ENCODE peak calls at places on chromosomes 12 and 14, in five cellular contexts. G is lower lobe of right lung, K is esophagus squamous epithelium, Q is uterus, Y is HCT116. B is an unnamed sample. For H3K9me3, the result is how much of the 10 kb centered on the place peaks cover.

GRCh38 chr12:38736821-38737220 is 168.6 kb downstream of the CPNE8 start:
- DNase-seq in G (no peak), K (no peak), Q (no peak), Y (no peak), B (no peak)

GRCh38 chr12:31585271-31585670 is 5.7 kb downstream of the DENND5B start:
- DNase-seq in Y (no peak), K (no peak), Q (no peak), G (no peak), B (no peak)

GRCh38 chr14:52067873-52068740 is 752 bp downstream of the NID2 start:
- DNase-seq in Y (no peak), Q (peak), K (no peak), G (no peak), B (peak)

GRCh38 chr14:99899578-99900178 is 106.5 kb downstream of the EML1 start:
- DNase-seq in Q (no peak), Y (peak), K (no peak), G (no peak), B (no peak)

GRCh38 chr12:7645395-7646177 is 20.1 kb downstream of the APOBEC1 start:
- DNase-seq in K (no peak), Q (no peak), Y (peak), G (no peak), B (no peak)

GRCh38 chr12:124680863-124681778 is 113.7 kb upstream of the NCOR2 start:
- DNase-seq in G (peak), Y (peak), K (no peak), Q (peak), B (peak)

GRCh38 chr12:117792471-117792870 is 176.3 kb downstream of the KSR2 start:
- DNase-seq in Y (no peak), G (no peak), K (no peak), Q (no peak), B (no peak)

GRCh38 chr12:48758186-48758585 is 30.7 kb downstream of the ADCY6 start:
- DNase-seq in G (no peak), Y (no peak), K (no peak), Q (no peak), B (no peak)

GRCh38 chr14:71358209-71358931 is 451.1 kb downstream of the PCNX1 start:
- DNase-seq in Y (no peak), Q (no peak), G (no peak), K (no peak), B (no peak)

GRCh38 chr14:52902971-52903385 is 47.9 kb downstream of the FERMT2 start:
- DNase-seq in K (no peak), G (no peak), Y (no peak), Q (no peak), B (no peak)

GRCh38 chr14:64337901-64338615 is 43.9 kb upstream of the ESR2 start:
- DNase-seq in K (no peak), Y (no peak), G (peak), Q (peak), B (no peak)

GRCh38 chr12:49346659-49347306 is at the start of gene DNAJC22:
- DNase-seq in K (no peak), Y (no peak), G (no peak), Q (no peak), B (no peak)

GRCh38 chr12:116760621-116761020 is 22.5 kb downstream of the RNFT2 start:
- DNase-seq in K (no peak), G (no peak), Q (no peak), Y (no peak), B (no peak)

GRCh38 chr12:8692573-8692972 is 5.2 kb upstream of the RIMKLB start:
- DNase-seq in K (no peak), G (no peak), Q (peak), Y (no peak), B (no peak)

GRCh38 chr14:59630281-59630963 is 53.8 kb upstream of the CCDC175 start:
- DNase-seq in Y (no peak), K (no peak), Q (no peak), G (peak), B (no peak)

GRCh38 chr12:104974626-104975290 is 11.4 kb upstream of the NOPCHAP1 start:
- DNase-seq in Q (no peak), G (no peak), K (peak), Y (no peak), B (no peak)

GRCh38 chr12:5428332-5429221 is 3.3 kb upstream of the NTF3 start:
- DNase-seq in G (no peak), Y (no peak), K (no peak), Q (no peak), B (no peak)

GRCh38 chr14:77868552-77869300 is 68.8 kb downstream of the ADCK1 start:
- DNase-seq in G (no peak), K (no peak), Q (no peak), Y (no peak), B (no peak)

GRCh38 chr12:57152408-57153038 is 5.1 kb upstream of the LRP1-AS start:
- DNase-seq in K (no peak), Q (peak), Y (no peak), G (no peak), B (peak)

GRCh38 chr14:61409782-61410181 is 88.4 kb downstream of the PRKCH start:
- DNase-seq in K (no peak), Y (no peak), Q (no peak), G (no peak), B (no peak)

GRCh38 chr14:62289471-62289870 is 527.3 kb downstream of the SNAPC1 start:
- DNase-seq in Y (no peak), G (no peak), Q (no peak), K (no peak), B (no peak)

GRCh38 chr12:95760371-95760770 is 30.2 kb downstream of the NTN4 start:
- DNase-seq in Y (no peak), G (no peak), K (no peak), Q (no peak), B (no peak)

GRCh38 chr14:22563987-22564386 is 25.0 kb downstream of the DAD1 start:
- DNase-seq in G (no peak), Y (no peak), Q (no peak), K (no peak), B (no peak)

GRCh38 chr12:64178122-64178521 is 44.0 kb downstream of the KICS2 start:
- DNase-seq in K (no peak), Y (no peak), G (no peak), Q (no peak), B (no peak)

GRCh38 chr12:128266086-128266485 is 884 bp upstream of the TMEM132C start:
- DNase-seq in Q (no peak), G (no peak), K (no peak), Y (no peak), B (no peak)

GRCh38 chr12:85948340-85948739 is 74.2 kb downstream of the NTS start:
- DNase-seq in Q (no peak), Y (no peak), G (no peak), K (no peak), B (no peak)

GRCh38 chr12:17151917-17152316 is 546.0 kb upstream of the LMO3 start:
- DNase-seq in Y (no peak), Q (no peak), K (no peak), G (no peak), B (no peak)

GRCh38 chr12:110371408-110372055 is 32.0 kb downstream of the ANAPC7 start:
- DNase-seq in K (no peak), G (peak), Y (no peak), Q (no peak), B (no peak)

GRCh38 chr12:12461923-12462315 is 100.7 kb downstream of the DUSP16 start:
- DNase-seq in G (no peak), K (no peak), Q (no peak), Y (no peak), B (no peak)

GRCh38 chr12:5388581-5389535 is 43.0 kb upstream of the NTF3 start:
- DNase-seq in G (no peak), Y (peak), Q (no peak), K (no peak), B (no peak)

GRCh38 chr12:54372113-54372806 is 8.0 kb upstream of the GPR84 start:
- DNase-seq in G (no peak), Q (peak), Y (no peak), K (no peak), B (peak)

GRCh38 chr12:30003321-30003720 is 219.6 kb upstream of the TMTC1 start:
- DNase-seq in G (no peak), Q (no peak), K (no peak), Y (no peak), B (no peak)

GRCh38 chr12:76559277-76560082 is at the start of gene OSBPL8:
- DNase-seq in G (peak), Y (peak), Q (peak), K (peak), B (peak)

GRCh38 chr14:94775875-94776217 is 5.9 kb upstream of the GSC start:
- DNase-seq in Y (no peak), Q (no peak), K (no peak), G (no peak), B (no peak)
- H3K9me3 ChIP-seq in Y (under half), Q (under half), K (under half), G (under half), B (under half)

GRCh38 chr12:642633-643477 is 20.4 kb downstream of the NINJ2 start:
- DNase-seq in Y (no peak), Q (peak), G (peak), K (no peak), B (peak)
- H3K4me3 ChIP-seq in Y (peak), Q (peak), G (peak), K (peak), B (peak)

DNA sequence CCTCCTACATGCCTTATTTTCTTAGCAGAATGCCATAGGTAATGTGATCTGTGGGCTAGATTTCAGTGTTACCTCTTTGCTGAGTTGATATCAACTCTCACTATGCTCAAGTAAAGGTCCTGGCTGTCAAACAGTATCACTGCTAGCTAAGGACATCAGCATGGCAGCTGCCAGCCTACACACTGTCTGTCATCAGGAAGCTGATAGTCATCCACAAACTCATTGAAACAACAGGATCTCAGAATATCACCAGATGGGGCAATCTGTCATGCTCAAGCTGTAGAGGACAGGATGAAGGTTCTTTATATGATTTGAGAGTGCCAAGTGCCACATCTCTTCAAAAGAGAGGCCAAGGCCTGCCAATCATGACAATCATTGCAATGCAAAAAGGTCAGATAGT is 811.5 kb upstream of the SEL1L start:
- DNase-seq in K (no peak), Q (no peak), G (no peak), Y (no peak), B (no peak)
- H3K9me3 ChIP-seq in K (under half), Q (under half), G (under half), Y (under half), B (under half)

DNA sequence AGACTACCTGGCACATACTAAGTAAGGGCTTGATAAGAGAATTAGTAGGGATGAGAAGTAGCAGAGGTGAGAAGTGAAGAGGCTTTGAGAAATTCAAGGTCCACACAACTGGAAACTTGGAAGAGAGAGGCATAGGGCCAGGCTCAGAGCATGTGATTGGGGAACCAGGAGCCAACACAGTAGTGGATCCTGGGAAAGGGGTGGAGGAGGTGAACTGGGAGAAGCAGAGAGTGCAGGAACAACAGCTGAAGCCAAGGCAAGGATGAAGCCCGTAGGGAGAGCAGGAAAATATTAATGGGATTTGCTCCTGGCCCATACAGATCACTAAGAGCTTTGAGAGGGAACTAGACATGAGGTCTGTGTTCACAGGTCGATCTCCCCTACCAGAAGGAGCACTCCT is 1.4 kb upstream of the ITGB7 start:
- DNase-seq in Y (no peak), Q (no peak), G (no peak), K (no peak), B (no peak)
- H3K4me3 ChIP-seq in Y (no peak), Q (no peak), G (no peak), K (no peak), B (no peak)

DNA sequence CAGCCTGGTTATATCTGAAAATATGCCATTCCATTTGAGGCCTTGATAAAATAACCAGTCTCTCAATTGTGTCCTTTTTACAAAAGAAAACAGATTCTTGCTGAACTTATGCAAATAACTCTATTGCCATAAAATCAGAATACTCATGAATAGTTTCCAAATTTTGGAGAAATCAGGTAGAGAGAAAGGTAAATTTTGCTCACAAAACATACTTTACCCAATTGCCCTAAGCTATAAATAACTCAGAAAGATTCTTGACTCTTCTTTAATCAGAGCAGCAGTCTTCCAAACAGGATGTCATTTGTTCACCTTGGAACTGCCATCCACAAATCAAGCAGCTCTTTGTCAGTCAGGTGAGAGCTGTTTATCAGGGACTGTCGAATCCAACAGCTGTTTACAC is 12.6 kb downstream of the ZNF26 start:
- DNase-seq in G (no peak), Q (no peak), K (no peak), Y (no peak), B (no peak)
- H3K9me3 ChIP-seq in G (half or more), Q (half or more), K (half or more), Y (under half), B (under half)

DNA sequence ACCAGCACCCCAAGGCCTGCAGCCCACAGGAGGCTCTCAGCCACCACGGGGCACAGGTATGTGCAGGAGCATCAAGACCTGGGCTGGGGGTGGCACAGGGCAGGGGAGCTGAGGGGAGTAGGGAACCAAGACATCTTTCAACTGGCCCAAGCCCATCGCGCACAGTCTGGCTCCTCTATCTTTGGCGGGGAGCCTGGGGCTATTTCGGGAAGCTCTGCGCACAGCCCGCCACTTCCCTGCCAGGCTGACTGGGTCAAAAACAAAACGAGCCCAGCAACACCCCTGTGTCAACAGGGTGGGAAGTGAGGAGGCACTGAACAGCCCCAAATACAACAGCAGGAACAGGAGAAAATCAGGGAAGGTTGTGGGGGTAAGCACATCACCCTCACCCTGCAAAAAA is 83.9 kb downstream of the ARL6IP4 start:
- DNase-seq in Q (peak), Y (no peak), K (no peak), G (peak), B (peak)
- H3K4me3 ChIP-seq in Q (no peak), Y (no peak), K (no peak), G (no peak), B (no peak)

GRCh38 chr12:115103884-115104883 is 420.2 kb upstream of the TBX3 start:
- DNase-seq in G (no peak), K (no peak), Y (no peak), Q (no peak), B (peak)

GRCh38 chr12:115108129-115109100 is 424.4 kb upstream of the TBX3 start:
- DNase-seq in K (no peak), G (no peak), Y (no peak), Q (no peak), B (no peak)

GRCh38 chr12:115114140-115114539 is 430.2 kb upstream of the TBX3 start:
- DNase-seq in Q (no peak), K (no peak), Y (no peak), G (no peak), B (no peak)

DNA sequence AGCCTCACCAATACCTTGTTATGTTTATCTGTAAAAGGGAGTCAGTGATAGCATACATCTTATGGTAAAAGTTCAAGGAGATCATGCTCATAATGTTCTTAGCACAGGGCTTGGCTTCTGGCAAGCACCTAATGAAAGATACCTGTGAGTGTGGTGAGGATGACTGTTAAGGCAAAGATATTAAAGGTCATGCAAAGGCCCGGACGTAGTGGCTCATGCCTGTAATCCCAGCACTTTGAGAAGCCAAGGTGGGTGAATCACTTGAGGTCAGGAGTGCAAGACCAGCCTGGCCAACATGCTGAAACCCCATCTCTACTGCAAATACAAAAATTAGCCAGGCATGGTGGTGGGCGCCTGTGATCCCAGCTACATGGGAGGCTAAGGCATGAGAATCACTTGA is 425.9 kb upstream of the TBX3 start:
- DNase-seq in Y (no peak), G (no peak), K (no peak), Q (no peak), B (no peak)
- H3K9me3 ChIP-seq in Y (under half), G (under half), K (under half), Q (under half), B (under half)

DNA sequence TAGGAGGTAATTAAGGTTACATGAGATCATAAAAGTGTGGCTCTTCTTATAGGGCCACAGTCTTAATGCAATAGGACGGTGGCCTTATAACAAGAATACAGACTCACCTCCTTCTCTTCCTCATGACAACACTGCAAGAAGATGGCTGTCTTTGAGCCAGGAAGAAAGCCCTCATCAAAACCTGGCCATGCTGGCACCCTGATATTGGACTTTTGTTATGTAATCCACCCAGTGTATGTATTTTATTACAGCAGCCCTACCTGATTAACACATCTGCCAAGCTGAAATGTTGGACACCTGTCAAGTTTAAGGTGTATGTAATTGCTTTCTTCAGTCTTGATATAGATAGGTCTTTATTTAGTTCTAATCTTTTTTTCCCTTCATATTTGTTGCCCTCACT is 217.0 kb downstream of the GPHN start:
- DNase-seq in Q (no peak), K (no peak), G (no peak), Y (no peak), B (no peak)
- H3K4me3 ChIP-seq in Q (no peak), K (no peak), G (no peak), Y (no peak), B (no peak)

B was measured in right cardiac atrium.